ENCODE peak calls at places on chromosome 5, in four cellular contexts. A, D, S and U are unnamed samples.

GRCh38 chr5:111144352-111144930 is 52.3 kb downstream of the WDR36 start:
- DNase-seq in A (no peak), D (no peak), S (no peak), U (peak)

GRCh38 chr5:78755822-78756429 is 107.4 kb upstream of the LHFPL2 start:
- DNase-seq in A (no peak), D (no peak), S (no peak), U (no peak)

GRCh38 chr5:88756953-88757352 is 126.0 kb downstream of the MEF2C start:
- DNase-seq in A (no peak), D (no peak), S (no peak), U (no peak)

GRCh38 chr5:138448481-138449398 is 9.9 kb downstream of the REEP2 start:
- DNase-seq in A (no peak), D (no peak), S (no peak), U (no peak)

GRCh38 chr5:108753877-108754276 is 6.2 kb downstream of the FER start:
- DNase-seq in A (no peak), D (no peak), S (no peak), U (no peak)

GRCh38 chr5:166340039-166340438 is 1951.4 kb upstream of the WWC1 start:
- DNase-seq in A (no peak), D (no peak), S (no peak), U (no peak)

GRCh38 chr5:65952259-65952658 is 25.9 kb downstream of the ERBIN start:
- DNase-seq in A (no peak), D (no peak), S (peak), U (no peak)

GRCh38 chr5:80781356-80781755 is 126.6 kb upstream of the DHFR start:
- DNase-seq in A (no peak), D (no peak), S (no peak), U (no peak)

GRCh38 chr5:132176987-132177386 is 50.7 kb downstream of the P4HA2 start:
- DNase-seq in A (no peak), D (no peak), S (no peak), U (no peak)
- TF ChIP-seq CTCF in A (no peak), D (no peak), S (no peak), U (peak)

GRCh38 chr5:120082316-120083068 is 381.6 kb upstream of the PRR16 start:
- DNase-seq in A (no peak), D (no peak), S (no peak), U (no peak)

GRCh38 chr5:120088831-120089230 is 375.3 kb upstream of the PRR16 start:
- DNase-seq in A (no peak), D (no peak), S (no peak), U (no peak)

GRCh38 chr5:120083851-120084615 is 380.1 kb upstream of the PRR16 start:
- DNase-seq in A (no peak), D (no peak), S (no peak), U (no peak)

GRCh38 chr5:120091376-120091948 is 372.6 kb upstream of the PRR16 start:
- DNase-seq in A (no peak), D (no peak), S (no peak), U (no peak)

GRCh38 chr5:120086081-120086480 is 378.0 kb upstream of the PRR16 start:
- DNase-seq in A (no peak), D (no peak), S (no peak), U (no peak)
- TF ChIP-seq CTCF in A (no peak), D (no peak), S (no peak), U (no peak)

GRCh38 chr5:132011561-132012384 is at the start of gene ACSL6:
- DNase-seq in A (peak), D (no peak), S (no peak), U (peak)
- TF ChIP-seq CTCF in A (no peak), D (no peak), S (no peak), U (no peak)

GRCh38 chr5:4563400-4563799 is 576.7 kb upstream of the ADAMTS16 start:
- DNase-seq in A (no peak), D (no peak), S (no peak), U (no peak)
- TF ChIP-seq CTCF in A (no peak), D (no peak), S (no peak), U (no peak)

DNA sequence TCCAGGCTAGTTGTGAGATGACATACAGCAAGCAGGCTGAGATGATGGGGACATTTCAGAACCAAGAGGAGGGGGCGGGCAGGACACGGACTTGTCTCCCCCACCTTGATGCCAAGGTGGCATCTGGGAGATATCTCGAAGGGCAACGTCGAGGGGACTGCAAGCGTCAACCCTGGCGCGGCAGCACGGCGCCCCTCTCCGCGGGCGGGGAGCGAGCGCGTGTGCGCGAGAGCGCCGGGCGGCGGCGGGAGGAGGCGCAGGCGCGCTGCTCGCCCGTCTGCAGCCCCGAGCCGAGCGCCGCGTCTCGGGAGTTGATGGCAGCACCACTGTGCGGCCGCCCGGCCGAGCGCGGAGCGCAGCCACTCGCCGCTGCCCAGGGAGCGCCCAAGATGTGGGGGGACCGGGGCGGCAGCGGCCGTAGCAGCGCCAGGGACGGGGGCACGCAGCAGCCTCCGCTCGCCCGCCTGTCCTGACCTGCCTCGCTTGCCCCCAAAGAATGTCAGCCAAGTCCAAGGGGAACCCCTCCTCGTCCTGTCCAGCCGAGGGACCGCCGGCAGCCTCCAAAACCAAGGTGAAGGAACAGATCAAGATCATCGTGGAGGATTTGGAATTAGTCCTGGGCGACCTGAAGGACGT is at the start of gene PRR16:
- DNase-seq in A (no peak), D (no peak), S (peak), U (peak)
- TF ChIP-seq CTCF in A (no peak), D (no peak), S (peak), U (no peak)

GRCh38 chr5:163579729-163580128 is 74.3 kb downstream of the MAT2B start:
- DNase-seq in A (no peak), D (no peak), S (no peak), U (no peak)

GRCh38 chr5:163580516-163580915 is 75.1 kb downstream of the MAT2B start:
- DNase-seq in A (no peak), D (no peak), S (no peak), U (no peak)

GRCh38 chr5:163574477-163575440 is 69.3 kb downstream of the MAT2B start:
- DNase-seq in A (no peak), D (no peak), S (no peak), U (no peak)

GRCh38 chr5:163578652-163579051 is 73.2 kb downstream of the MAT2B start:
- DNase-seq in A (no peak), D (no peak), S (no peak), U (no peak)
- TF ChIP-seq CTCF in A (no peak), D (no peak), S (no peak), U (no peak)

GRCh38 chr5:44871401-44871800 is 62.7 kb downstream of the MRPS30 start:
- DNase-seq in A (no peak), D (no peak), S (no peak), U (no peak)

GRCh38 chr5:44868541-44868940 is 59.8 kb downstream of the MRPS30 start:
- DNase-seq in A (no peak), D (no peak), S (no peak), U (no peak)

GRCh38 chr5:44875661-44876250 is 67.0 kb downstream of the MRPS30 start:
- DNase-seq in A (no peak), D (no peak), S (no peak), U (peak)

DNA sequence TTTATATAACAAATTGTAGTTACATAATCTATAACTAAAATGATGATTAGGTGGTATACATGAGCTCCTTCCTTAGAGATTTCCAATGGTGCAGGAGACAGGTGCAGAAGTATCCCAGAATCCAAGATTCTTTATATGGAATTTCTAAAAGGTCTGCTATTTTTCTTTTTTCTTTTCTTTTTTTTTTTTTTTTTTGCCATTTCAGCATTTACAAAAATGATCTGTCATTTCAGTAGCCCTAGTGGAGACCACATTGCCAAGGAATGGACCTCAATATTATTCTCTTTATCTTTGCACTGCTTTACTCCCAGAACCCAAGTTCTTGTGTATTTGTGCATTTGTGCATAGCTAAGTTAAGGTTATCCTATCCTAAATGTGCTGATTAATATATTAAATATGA is 61.7 kb downstream of the MRPS30 start:
- DNase-seq in A (no peak), D (no peak), S (no peak), U (no peak)
- TF ChIP-seq CTCF in A (no peak), D (no peak), S (no peak), U (no peak)

GRCh38 chr5:40679998-40680681 is 425 bp downstream of the PTGER4 start:
- DNase-seq in A (no peak), D (peak), S (peak), U (peak)

GRCh38 chr5:40679071-40679997 is at the start of gene PTGER4:
- DNase-seq in A (peak), D (peak), S (peak), U (peak)

GRCh38 chr5:40682431-40683017 is 2.8 kb downstream of the PTGER4 start:
- DNase-seq in A (no peak), D (no peak), S (no peak), U (peak)

GRCh38 chr5:40681351-40682311 is 1.9 kb downstream of the PTGER4 start:
- DNase-seq in A (no peak), D (peak), S (peak), U (peak)

GRCh38 chr5:40680741-40681350 is 1.1 kb downstream of the PTGER4 start:
- DNase-seq in A (no peak), D (peak), S (no peak), U (peak)
- TF ChIP-seq CTCF in A (no peak), D (no peak), S (no peak), U (peak)

DNA sequence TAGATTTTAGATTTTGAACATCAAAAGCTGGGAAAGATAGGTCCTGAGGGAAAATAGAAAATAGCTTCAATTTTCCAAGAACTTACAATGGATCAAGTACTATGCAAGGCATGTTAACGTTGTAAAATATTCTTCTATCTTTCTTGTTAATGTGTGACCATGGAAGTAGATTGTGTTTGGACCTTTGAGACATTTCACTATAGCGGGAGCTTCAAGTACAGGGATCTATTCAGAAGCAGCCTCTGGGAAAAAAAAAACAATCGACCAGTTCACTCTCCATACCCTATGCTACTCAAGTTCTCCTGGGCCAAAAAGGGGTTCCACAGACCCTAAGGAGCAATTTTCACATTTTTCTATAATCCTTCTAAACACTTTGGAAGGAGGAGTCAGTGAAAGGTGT is 54.1 kb upstream of the ATP10B start:
- DNase-seq in A (no peak), D (no peak), S (no peak), U (no peak)
- TF ChIP-seq CTCF in A (no peak), D (no peak), S (no peak), U (no peak)

GRCh38 chr5:130724658-130725057 is 440.4 kb downstream of the HINT1 start:
- DNase-seq in A (no peak), D (no peak), S (no peak), U (no peak)

GRCh38 chr5:130715541-130715940 is 449.5 kb downstream of the HINT1 start:
- DNase-seq in A (no peak), D (no peak), S (no peak), U (no peak)

DNA sequence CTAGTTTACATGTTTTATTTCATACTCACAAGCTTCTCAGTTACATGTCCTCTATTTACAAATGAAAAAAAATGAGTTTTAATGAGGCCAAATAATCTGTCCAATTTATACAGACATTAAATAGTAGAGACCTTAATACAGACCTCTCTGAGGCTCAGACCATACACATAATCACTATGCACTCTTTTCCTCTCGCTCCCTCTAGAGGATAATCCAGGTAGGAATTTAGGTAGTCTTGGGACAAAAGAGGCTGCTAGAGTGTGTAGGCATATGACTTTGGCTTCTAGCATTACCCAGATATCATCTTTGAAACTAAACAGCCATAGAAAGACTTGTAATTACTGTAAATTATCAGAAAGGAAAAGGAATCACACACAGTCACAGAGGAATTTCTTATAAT is 444.7 kb downstream of the HINT1 start:
- DNase-seq in A (no peak), D (no peak), S (no peak), U (no peak)
- TF ChIP-seq CTCF in A (peak), D (no peak), S (no peak), U (no peak)